ENCODE peak calls at places on chromosomes 7 and 10, in nine cellular contexts. C, J, G, S, N, Z, U, V and R are unnamed samples.

GRCh38 chr7:127905491-127906330 is 125.5 kb downstream of the LRRC4 start:
- DNase-seq in C (peak; percentile 59), J (no peak), G (no peak), S (no peak), N (peak; percentile 82), Z (no peak), U (peak; percentile 16), V (peak; percentile 64), R (no peak)

GRCh38 chr10:104424719-104425118 is 71.1 kb downstream of the CFAP58 start:
- DNase-seq in C (no peak), J (no peak), G (no peak), S (no peak), N (peak; percentile 32), Z (peak; percentile 5), U (no peak), V (no peak), R (no peak)

GRCh38 chr10:114982989-114983388 is 45.0 kb downstream of the TRUB1 start:
- DNase-seq in C (no peak), J (no peak), G (no peak), S (no peak), N (no peak), Z (no peak), U (no peak), V (no peak), R (no peak)

GRCh38 chr7:158126661-158127060 is 461.0 kb downstream of the PTPRN2 start:
- DNase-seq in C (no peak), J (no peak), G (no peak), S (no peak), N (no peak), Z (no peak), U (no peak), V (no peak), R (no peak)

GRCh38 chr10:102859911-102860310 is 5.9 kb downstream of the BORCS7 start:
- DNase-seq in C (no peak), J (no peak), G (no peak), S (peak; percentile 50), N (no peak), Z (no peak), U (no peak), V (no peak), R (no peak)

GRCh38 chr7:75038508-75038907 is 35.1 kb downstream of the RCC1L start:
- DNase-seq in C (no peak), J (no peak), G (no peak), S (peak; percentile 10), N (no peak), Z (no peak), U (no peak), V (no peak), R (peak; percentile 51)

GRCh38 chr7:97004931-97005763 is at the start of gene DLX6:
- DNase-seq in C (peak; percentile 94), J (peak; percentile 30), G (no peak), S (peak; percentile 98), N (no peak), Z (peak; percentile 67), U (no peak), V (no peak), R (peak; percentile 24)

GRCh38 chr7:30800785-30801252 is 29.6 kb downstream of the MINDY4 start:
- DNase-seq in C (peak; percentile 92), J (no peak), G (no peak), S (peak; percentile 60), N (peak; percentile 76), Z (peak; percentile 74), U (peak; percentile 80), V (peak; percentile 80), R (peak; percentile 41)

GRCh38 chr7:156892086-156892800 is 740 bp downstream of the LMBR1 start:
- DNase-seq in C (peak; percentile 67), J (peak; percentile 64), G (peak; percentile 56), S (no peak), N (no peak), Z (peak; percentile 80), U (peak; percentile 31), V (no peak), R (no peak)

GRCh38 chr10:17144757-17145156 is 15.1 kb upstream of the CUBN start:
- DNase-seq in C (no peak), J (peak; percentile 64), G (no peak), S (no peak), N (peak; percentile 27), Z (no peak), U (peak; percentile 9), V (peak; percentile 24), R (no peak)

GRCh38 chr7:158811461-158811860 is 17.8 kb downstream of the ESYT2 start:
- DNase-seq in C (peak; percentile 66), J (peak; percentile 62), G (no peak), S (no peak), N (peak; percentile 96), Z (no peak), U (peak; percentile 33), V (peak; percentile 78), R (no peak)

GRCh38 chr10:114538544-114538906 is 119.5 kb downstream of the ABLIM1 start:
- DNase-seq in C (no peak), J (peak; percentile 54), G (no peak), S (no peak), N (no peak), Z (no peak), U (no peak), V (no peak), R (no peak)

GRCh38 chr10:70874061-70874460 is 14.3 kb downstream of the PCBD1 start:
- DNase-seq in C (no peak), J (no peak), G (no peak), S (no peak), N (no peak), Z (no peak), U (peak; percentile 27), V (no peak), R (no peak)

GRCh38 chr7:44633254-44634186 is 27.1 kb downstream of the OGDH start:
- DNase-seq in C (peak; percentile 90), J (peak; percentile 81), G (no peak), S (no peak), N (peak; percentile 93), Z (peak; percentile 55), U (peak; percentile 96), V (peak; percentile 97), R (no peak)

GRCh38 chr7:127954371-127954770 is 76.9 kb downstream of the LRRC4 start:
- DNase-seq in C (no peak), J (no peak), G (no peak), S (peak; percentile 68), N (no peak), Z (no peak), U (no peak), V (no peak), R (no peak)

GRCh38 chr7:28005848-28006233 is 174.8 kb downstream of the JAZF1 start:
- DNase-seq in C (no peak), J (no peak), G (no peak), S (no peak), N (peak; percentile 29), Z (no peak), U (no peak), V (no peak), R (no peak)

GRCh38 chr10:118045842-118046490 is 775 bp downstream of the RAB11FIP2 start:
- DNase-seq in C (peak; percentile 62), J (peak; percentile 23), G (no peak), S (no peak), N (peak; percentile 23), Z (peak; percentile 40), U (peak; percentile 43), V (peak; percentile 38), R (peak; percentile 24)

GRCh38 chr7:109696723-109697122 is 1127.0 kb downstream of the DNAJB9 start:
- DNase-seq in C (no peak), J (no peak), G (no peak), S (no peak), N (no peak), Z (no peak), U (peak; percentile 6), V (no peak), R (no peak)

GRCh38 chr7:83806538-83806937 is 157.6 kb upstream of the SEMA3E start:
- DNase-seq in C (no peak), J (no peak), G (no peak), S (no peak), N (no peak), Z (no peak), U (no peak), V (no peak), R (no peak)

GRCh38 chr7:44801890-44802289 is 5.4 kb downstream of the PPIA start:
- DNase-seq in C (no peak), J (no peak), G (no peak), S (no peak), N (peak; percentile 59), Z (no peak), U (no peak), V (no peak), R (no peak)

GRCh38 chr7:96996111-96996936 is 9.0 kb upstream of the DLX6 start:
- DNase-seq in C (no peak), J (no peak), G (no peak), S (no peak), N (no peak), Z (peak; percentile 10), U (no peak), V (no peak), R (no peak)

GRCh38 chr10:43700306-43700705 is 51.6 kb upstream of the ZNF32 start:
- DNase-seq in C (peak; percentile 54), J (no peak), G (no peak), S (no peak), N (no peak), Z (no peak), U (no peak), V (no peak), R (no peak)

GRCh38 chr10:60910543-60910942 is 33.4 kb downstream of the RHOBTB1 start:
- DNase-seq in C (no peak), J (no peak), G (no peak), S (no peak), N (no peak), Z (no peak), U (no peak), V (no peak), R (no peak)

GRCh38 chr7:51013861-51014511 is 231.3 kb upstream of the GRB10 start:
- DNase-seq in C (no peak), J (no peak), G (no peak), S (no peak), N (no peak), Z (no peak), U (no peak), V (no peak), R (no peak)

GRCh38 chr10:77082601-77083252 is 554.9 kb downstream of the KCNMA1 start:
- DNase-seq in C (no peak), J (no peak), G (no peak), S (no peak), N (no peak), Z (no peak), U (no peak), V (no peak), R (no peak)

GRCh38 chr10:60964257-60965235 is 20.6 kb upstream of the RHOBTB1 start:
- DNase-seq in C (peak; percentile 93), J (peak; percentile 37), G (no peak), S (peak; percentile 38), N (peak; percentile 86), Z (peak; percentile 52), U (peak; percentile 98), V (peak; percentile 92), R (no peak)

GRCh38 chr7:100722480-100723212 is 2.4 kb downstream of the EPO start:
- DNase-seq in C (no peak), J (no peak), G (no peak), S (no peak), N (no peak), Z (no peak), U (no peak), V (no peak), R (no peak)

GRCh38 chr7:80699030-80699638 is 60.7 kb downstream of the CD36 start:
- DNase-seq in C (peak; percentile 87), J (no peak), G (no peak), S (peak; percentile 68), N (peak; percentile 59), Z (peak; percentile 7), U (peak; percentile 85), V (peak; percentile 74), R (no peak)

GRCh38 chr7:74365320-74366022 is 76.3 kb downstream of the CLIP2 start:
- DNase-seq in C (no peak), J (no peak), G (no peak), S (peak; percentile 14), N (peak; percentile 76), Z (no peak), U (peak; percentile 40), V (peak; percentile 39), R (peak; percentile 85)

GRCh38 chr7:95520136-95520535 is 34.4 kb downstream of the ASB4 start:
- DNase-seq in C (no peak), J (no peak), G (no peak), S (no peak), N (no peak), Z (no peak), U (no peak), V (no peak), R (no peak)

GRCh38 chr7:159126496-159127345 is 17.9 kb downstream of the VIPR2 start:
- DNase-seq in C (no peak), J (no peak), G (no peak), S (no peak), N (no peak), Z (no peak), U (no peak), V (no peak), R (no peak)